ENCODE peak calls at places on chromosomes 2 and 18, in nine cellular contexts. I, V, K, Y, P, X, G, S and H are unnamed samples.

GRCh38 chr2:28868611-28869010 is 1.5 kb downstream of the TRMT61B start:
- DNase-seq in K (no peak), G (no peak), X (no peak), P (no peak), S (no peak), I (no peak), V (no peak), Y (no peak), H (no peak)

GRCh38 chr18:6741290-6741689 is 11.8 kb downstream of the ARHGAP28 start:
- DNase-seq in G (peak; percentile 97), S (no peak), Y (peak; percentile 98), V (no peak), P (peak; percentile 86), I (peak; percentile 73), K (peak; percentile 96), X (peak; percentile 99), H (no peak)

GRCh38 chr18:47968006-47968676 is 37.7 kb upstream of the SMAD2 start:
- DNase-seq in G (peak; percentile 43), V (no peak), K (peak; percentile 32), X (peak; percentile 77), P (peak; percentile 53), Y (no peak), I (peak; percentile 86), S (peak; percentile 18), H (no peak)

GRCh38 chr2:70086278-70086837 is 919 bp upstream of the PCBP1 start:
- DNase-seq in K (no peak), P (peak; percentile 70), Y (peak; percentile 91), S (peak; percentile 84), I (peak; percentile 65), G (peak; percentile 86), X (peak; percentile 79), V (peak; percentile 77), H (peak; percentile 92)

GRCh38 chr2:9124231-9124651 is 82.4 kb upstream of the ASAP2 start:
- DNase-seq in G (no peak), Y (no peak), X (no peak), K (no peak), V (no peak), I (no peak), S (no peak), P (no peak), H (no peak)

GRCh38 chr2:205681836-205682238 is 464 bp upstream of the NRP2 start:
- DNase-seq in K (no peak), I (no peak), Y (no peak), X (no peak), P (no peak), S (peak; percentile 16), G (no peak), V (no peak), H (peak; percentile 34)

GRCh38 chr2:1795842-1796580 is 51.7 kb upstream of the PXDN start:
- DNase-seq in P (no peak), I (peak; percentile 20), V (no peak), Y (peak; percentile 40), S (no peak), G (no peak), X (no peak), K (no peak), H (no peak)

GRCh38 chr2:106596844-106597243 is 109.7 kb downstream of the CD8B2 start:
- DNase-seq in P (no peak), X (no peak), G (peak; percentile 26), K (no peak), S (no peak), I (no peak), V (no peak), Y (no peak), H (peak; percentile 6)

GRCh38 chr2:21131861-21132260 is 8.1 kb downstream of the TDRD15 start:
- DNase-seq in G (no peak), I (no peak), K (no peak), V (no peak), P (peak; percentile 71), X (no peak), S (no peak), Y (no peak), H (no peak)

GRCh38 chr2:157190151-157190550 is 67.4 kb upstream of the GALNT5 start:
- DNase-seq in K (peak; percentile 93), P (no peak), I (peak; percentile 80), G (peak; percentile 96), V (no peak), X (peak; percentile 89), Y (no peak), S (no peak), H (no peak)

GRCh38 chr18:25915907-25916306 is 174.5 kb downstream of the SS18 start:
- DNase-seq in X (no peak), G (no peak), I (no peak), V (no peak), S (no peak), Y (no peak), K (no peak), P (no peak), H (no peak)

GRCh38 chr2:71952572-71953188 is 195.0 kb downstream of the CYP26B1 start:
- DNase-seq in G (no peak), Y (no peak), K (no peak), S (no peak), V (no peak), I (peak; percentile 85), P (no peak), X (no peak), H (no peak)

GRCh38 chr2:23256643-23257042 is 128.3 kb upstream of the KLHL29 start:
- DNase-seq in S (no peak), I (no peak), K (no peak), P (no peak), X (no peak), Y (no peak), V (no peak), G (no peak), H (no peak)

GRCh38 chr2:8282858-8283252 is 399.0 kb upstream of the ID2 start:
- DNase-seq in V (no peak), S (no peak), K (no peak), X (no peak), Y (no peak), P (no peak), G (no peak), I (no peak), H (no peak)

GRCh38 chr2:197306691-197307030 is 3.9 kb downstream of the ANKRD44 start:
- DNase-seq in Y (peak; percentile 24), K (no peak), X (no peak), V (peak; percentile 75), I (peak; percentile 74), S (no peak), P (peak; percentile 58), G (no peak), H (peak; percentile 63)

GRCh38 chr18:55034742-55035141 is 75.5 kb upstream of the CCDC68 start:
- DNase-seq in V (no peak), Y (no peak), X (peak; percentile 60), P (no peak), G (no peak), I (peak; percentile 63), S (no peak), K (no peak), H (no peak)

GRCh38 chr2:226190479-226191252 is 609.0 kb downstream of the IRS1 start:
- DNase-seq in K (no peak), X (peak; percentile 62), V (no peak), P (peak; percentile 9), Y (no peak), I (peak; percentile 64), G (peak; percentile 67), S (no peak), H (no peak)

GRCh38 chr2:28469947-28470585 is 25.8 kb upstream of the PLB1 start:
- DNase-seq in G (no peak), K (no peak), Y (no peak), P (no peak), V (no peak), I (no peak), X (no peak), S (no peak), H (no peak)

GRCh38 chr2:1601064-1601405 is 143.3 kb downstream of the PXDN start:
- DNase-seq in S (no peak), K (no peak), V (no peak), X (no peak), P (no peak), Y (no peak), G (no peak), I (no peak), H (no peak)

GRCh38 chr18:44537521-44537920 is 143.2 kb upstream of the SETBP1 start:
- DNase-seq in V (no peak), S (no peak), K (peak; percentile 55), I (peak; percentile 98), Y (peak; percentile 95), X (peak; percentile 87), G (peak; percentile 63), P (peak; percentile 86), H (no peak)

GRCh38 chr2:9164112-9164608 is 42.5 kb upstream of the ASAP2 start:
- DNase-seq in V (no peak), Y (no peak), S (no peak), K (no peak), X (no peak), G (no peak), I (peak; percentile 83), P (no peak), H (no peak)

GRCh38 chr18:53606792-53607191 is 617.7 kb downstream of the MBD2 start:
- DNase-seq in P (no peak), Y (no peak), X (no peak), G (no peak), K (no peak), S (no peak), V (no peak), I (no peak), H (no peak)

GRCh38 chr18:78960709-78961108 is 18.9 kb upstream of the SALL3 start:
- DNase-seq in G (no peak), Y (no peak), X (no peak), I (no peak), P (no peak), S (no peak), K (no peak), V (no peak), H (no peak)

GRCh38 chr18:13112982-13113381 is 105.6 kb upstream of the LDLRAD4 start:
- DNase-seq in P (no peak), K (peak; percentile 27), Y (peak; percentile 47), S (peak; percentile 5), I (peak; percentile 7), G (peak; percentile 58), X (peak; percentile 50), V (peak; percentile 52), H (no peak)

GRCh38 chr18:70135604-70136003 is 69.9 kb downstream of the RTTN start:
- DNase-seq in P (no peak), S (no peak), K (no peak), I (no peak), V (no peak), X (no peak), G (no peak), Y (no peak), H (no peak)

GRCh38 chr2:68478688-68479087 is 11.3 kb downstream of the APLF start:
- DNase-seq in X (no peak), K (no peak), G (no peak), S (no peak), Y (no peak), I (no peak), P (no peak), V (no peak), H (no peak)

GRCh38 chr2:135745545-135745944 is 3.9 kb downstream of the UBXN4 start:
- DNase-seq in K (peak; percentile 60), G (peak; percentile 87), I (peak; percentile 78), P (peak; percentile 7), V (no peak), S (no peak), Y (peak; percentile 39), X (peak; percentile 83), H (no peak)

GRCh38 chr2:195498176-195498575 is 158.8 kb upstream of the SLC39A10 start:
- DNase-seq in K (no peak), P (no peak), S (no peak), V (no peak), I (peak; percentile 37), Y (peak; percentile 36), G (peak; percentile 57), X (no peak), H (peak; percentile 74)

GRCh38 chr2:148813603-148814065 is 61.4 kb upstream of the KIF5C start:
- DNase-seq in I (peak; percentile 16), X (no peak), Y (no peak), K (no peak), V (no peak), G (no peak), P (peak; percentile 18), S (no peak), H (peak; percentile 90)

GRCh38 chr2:157413342-157414035 is 30.4 kb downstream of the CYTIP start:
- DNase-seq in X (no peak), Y (no peak), P (no peak), G (no peak), K (no peak), S (no peak), V (no peak), I (no peak), H (peak; percentile 92)